ENCODE peak calls at places on chromosomes 16 and 17, in ten cellular contexts. One of them, this sample, is unnamed.

GRCh38 chr17:56571456-56571855 is 22.0 kb upstream of the NOG start:
- DNase-seq in progenitor cell of endocrine pancreas: no peak
- DNase-seq in colonic mucosa: no peak
- DNase-seq in CD4-positive, alpha-beta T cell: no peak
- DNase-seq in cardiac muscle cell: no peak
- DNase-seq in tibial artery: no peak
- DNase-seq in coronary artery: no peak
- DNase-seq in hepatocyte: no peak
- DNase-seq in foreskin fibroblast: no peak
- DNase-seq in keratinocyte: no peak
- DNase-seq in this sample: no peak

GRCh38 chr16:55965099-55965498 is 89.9 kb upstream of the CES5A start:
- DNase-seq in progenitor cell of endocrine pancreas: no peak
- DNase-seq in colonic mucosa: no peak
- DNase-seq in CD4-positive, alpha-beta T cell: no peak
- DNase-seq in cardiac muscle cell: no peak
- DNase-seq in tibial artery: no peak
- DNase-seq in coronary artery: no peak
- DNase-seq in hepatocyte: no peak
- DNase-seq in foreskin fibroblast: no peak
- DNase-seq in keratinocyte: no peak
- DNase-seq in this sample: no peak

GRCh38 chr17:75827291-75828050 is 16.7 kb downstream of the UNC13D start:
- DNase-seq in progenitor cell of endocrine pancreas: peak
- DNase-seq in colonic mucosa: peak
- DNase-seq in CD4-positive, alpha-beta T cell: peak
- DNase-seq in cardiac muscle cell: peak
- DNase-seq in tibial artery: peak
- DNase-seq in coronary artery: no peak
- DNase-seq in hepatocyte: peak
- DNase-seq in foreskin fibroblast: peak
- DNase-seq in keratinocyte: no peak
- DNase-seq in this sample: no peak

GRCh38 chr17:81082177-81083073 is 47.5 kb downstream of the BAIAP2 start:
- DNase-seq in progenitor cell of endocrine pancreas: no peak
- DNase-seq in colonic mucosa: no peak
- DNase-seq in CD4-positive, alpha-beta T cell: no peak
- DNase-seq in cardiac muscle cell: no peak
- DNase-seq in tibial artery: no peak
- DNase-seq in coronary artery: no peak
- DNase-seq in hepatocyte: no peak
- DNase-seq in foreskin fibroblast: peak
- DNase-seq in keratinocyte: no peak
- DNase-seq in this sample: no peak

GRCh38 chr16:73228649-73229048 is 180.7 kb upstream of the ZFHX3 start:
- DNase-seq in progenitor cell of endocrine pancreas: no peak
- DNase-seq in colonic mucosa: no peak
- DNase-seq in CD4-positive, alpha-beta T cell: no peak
- DNase-seq in cardiac muscle cell: no peak
- DNase-seq in tibial artery: no peak
- DNase-seq in coronary artery: no peak
- DNase-seq in hepatocyte: no peak
- DNase-seq in foreskin fibroblast: peak
- DNase-seq in keratinocyte: no peak
- DNase-seq in this sample: no peak

GRCh38 chr16:72963921-72964320 is 84.0 kb downstream of the ZFHX3 start:
- DNase-seq in progenitor cell of endocrine pancreas: no peak
- DNase-seq in colonic mucosa: no peak
- DNase-seq in CD4-positive, alpha-beta T cell: no peak
- DNase-seq in cardiac muscle cell: no peak
- DNase-seq in tibial artery: no peak
- DNase-seq in coronary artery: no peak
- DNase-seq in hepatocyte: no peak
- DNase-seq in foreskin fibroblast: peak
- DNase-seq in keratinocyte: no peak
- DNase-seq in this sample: no peak

GRCh38 chr16:72827907-72828306 is 220.0 kb downstream of the ZFHX3 start:
- DNase-seq in progenitor cell of endocrine pancreas: no peak
- DNase-seq in colonic mucosa: no peak
- DNase-seq in CD4-positive, alpha-beta T cell: no peak
- DNase-seq in cardiac muscle cell: no peak
- DNase-seq in tibial artery: no peak
- DNase-seq in coronary artery: no peak
- DNase-seq in hepatocyte: peak
- DNase-seq in foreskin fibroblast: no peak
- DNase-seq in keratinocyte: no peak
- DNase-seq in this sample: no peak

GRCh38 chr17:29791336-29791735 is 138.7 kb downstream of the SSH2 start:
- DNase-seq in progenitor cell of endocrine pancreas: no peak
- DNase-seq in colonic mucosa: no peak
- DNase-seq in CD4-positive, alpha-beta T cell: no peak
- DNase-seq in cardiac muscle cell: no peak
- DNase-seq in tibial artery: no peak
- DNase-seq in coronary artery: no peak
- DNase-seq in hepatocyte: no peak
- DNase-seq in foreskin fibroblast: no peak
- DNase-seq in keratinocyte: peak
- DNase-seq in this sample: no peak

GRCh38 chr17:81672504-81672903 is 6.0 kb downstream of the CCDC137 start:
- DNase-seq in progenitor cell of endocrine pancreas: no peak
- DNase-seq in colonic mucosa: no peak
- DNase-seq in CD4-positive, alpha-beta T cell: no peak
- DNase-seq in cardiac muscle cell: no peak
- DNase-seq in tibial artery: no peak
- DNase-seq in coronary artery: no peak
- DNase-seq in hepatocyte: no peak
- DNase-seq in foreskin fibroblast: no peak
- DNase-seq in keratinocyte: no peak
- DNase-seq in this sample: no peak

GRCh38 chr16:31138621-31139578 is 3.4 kb upstream of the PRSS8 start:
- DNase-seq in progenitor cell of endocrine pancreas: no peak
- DNase-seq in colonic mucosa: peak
- DNase-seq in CD4-positive, alpha-beta T cell: no peak
- DNase-seq in cardiac muscle cell: no peak
- DNase-seq in tibial artery: no peak
- DNase-seq in coronary artery: peak
- DNase-seq in hepatocyte: peak
- DNase-seq in foreskin fibroblast: peak
- DNase-seq in keratinocyte: peak
- DNase-seq in this sample: no peak

GRCh38 chr16:57266531-57267268 is 17.8 kb downstream of the PLLP start:
- DNase-seq in progenitor cell of endocrine pancreas: no peak
- DNase-seq in colonic mucosa: peak
- DNase-seq in CD4-positive, alpha-beta T cell: peak
- DNase-seq in cardiac muscle cell: no peak
- DNase-seq in tibial artery: no peak
- DNase-seq in coronary artery: no peak
- DNase-seq in hepatocyte: no peak
- DNase-seq in foreskin fibroblast: no peak
- DNase-seq in keratinocyte: no peak
- DNase-seq in this sample: no peak

GRCh38 chr17:1607971-1608320 is 20.7 kb downstream of the SLC43A2 start:
- DNase-seq in progenitor cell of endocrine pancreas: no peak
- DNase-seq in colonic mucosa: no peak
- DNase-seq in CD4-positive, alpha-beta T cell: no peak
- DNase-seq in cardiac muscle cell: no peak
- DNase-seq in tibial artery: no peak
- DNase-seq in coronary artery: no peak
- DNase-seq in hepatocyte: peak
- DNase-seq in foreskin fibroblast: no peak
- DNase-seq in keratinocyte: no peak
- DNase-seq in this sample: no peak

GRCh38 chr16:72044825-72045359 is 9.4 kb upstream of the HP start:
- DNase-seq in progenitor cell of endocrine pancreas: no peak
- DNase-seq in colonic mucosa: no peak
- DNase-seq in CD4-positive, alpha-beta T cell: no peak
- DNase-seq in cardiac muscle cell: no peak
- DNase-seq in tibial artery: no peak
- DNase-seq in coronary artery: no peak
- DNase-seq in hepatocyte: no peak
- DNase-seq in foreskin fibroblast: no peak
- DNase-seq in keratinocyte: no peak
- DNase-seq in this sample: no peak

GRCh38 chr17:77726549-77726957 is 231.9 kb upstream of the TNRC6C start:
- DNase-seq in progenitor cell of endocrine pancreas: no peak
- DNase-seq in colonic mucosa: peak
- DNase-seq in CD4-positive, alpha-beta T cell: no peak
- DNase-seq in cardiac muscle cell: no peak
- DNase-seq in tibial artery: no peak
- DNase-seq in coronary artery: peak
- DNase-seq in hepatocyte: no peak
- DNase-seq in foreskin fibroblast: no peak
- DNase-seq in keratinocyte: no peak
- DNase-seq in this sample: no peak

GRCh38 chr16:84115919-84116719 is 623 bp downstream of the MBTPS1 start:
- DNase-seq in progenitor cell of endocrine pancreas: no peak
- DNase-seq in colonic mucosa: peak
- DNase-seq in CD4-positive, alpha-beta T cell: peak
- DNase-seq in cardiac muscle cell: peak
- DNase-seq in tibial artery: no peak
- DNase-seq in coronary artery: no peak
- DNase-seq in hepatocyte: no peak
- DNase-seq in foreskin fibroblast: peak
- DNase-seq in keratinocyte: no peak
- DNase-seq in this sample: no peak
- TF ChIP-seq CTCF in progenitor cell of endocrine pancreas: peak
- TF ChIP-seq CTCF in colonic mucosa: peak
- TF ChIP-seq CTCF in CD4-positive, alpha-beta T cell: no peak
- TF ChIP-seq CTCF in cardiac muscle cell: no peak
- TF ChIP-seq CTCF in tibial artery: peak
- TF ChIP-seq CTCF in coronary artery: no peak
- TF ChIP-seq CTCF in hepatocyte: peak
- TF ChIP-seq CTCF in foreskin fibroblast: no peak
- TF ChIP-seq CTCF in keratinocyte: peak
- TF ChIP-seq CTCF in this sample: no peak

DNA sequence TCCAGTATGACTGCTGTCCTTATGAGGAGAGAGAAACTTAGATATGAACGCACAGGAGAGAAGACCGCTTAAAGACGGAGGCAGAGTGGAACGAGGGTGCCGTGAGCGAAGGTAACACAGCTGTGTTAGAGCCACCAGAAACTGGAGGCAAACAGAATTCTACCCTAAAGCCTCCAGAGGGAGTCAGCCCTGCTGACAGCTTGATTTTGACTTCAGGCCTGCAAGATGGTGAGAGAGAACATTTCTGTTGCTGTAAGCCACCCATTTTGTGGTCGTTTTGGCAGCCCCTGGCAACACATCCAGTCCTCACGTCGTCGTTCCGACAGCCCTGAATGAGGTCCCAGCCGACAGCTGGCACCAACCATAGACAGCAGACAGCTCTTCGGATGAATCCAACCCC is 2.8 kb upstream of the SPATA2L start:
- DNase-seq in progenitor cell of endocrine pancreas: no peak
- DNase-seq in colonic mucosa: no peak
- DNase-seq in CD4-positive, alpha-beta T cell: no peak
- DNase-seq in cardiac muscle cell: no peak
- DNase-seq in tibial artery: no peak
- DNase-seq in coronary artery: no peak
- DNase-seq in hepatocyte: no peak
- DNase-seq in foreskin fibroblast: peak
- DNase-seq in keratinocyte: no peak
- DNase-seq in this sample: no peak
- TF ChIP-seq CTCF in progenitor cell of endocrine pancreas: no peak
- TF ChIP-seq CTCF in colonic mucosa: no peak
- TF ChIP-seq CTCF in CD4-positive, alpha-beta T cell: no peak
- TF ChIP-seq CTCF in cardiac muscle cell: no peak
- TF ChIP-seq CTCF in tibial artery: no peak
- TF ChIP-seq CTCF in coronary artery: no peak
- TF ChIP-seq CTCF in hepatocyte: no peak
- TF ChIP-seq CTCF in foreskin fibroblast: no peak
- TF ChIP-seq CTCF in keratinocyte: no peak
- TF ChIP-seq CTCF in this sample: no peak

GRCh38 chr16:87186440-87186839 is 130.8 kb downstream of the C16orf95 start:
- DNase-seq in progenitor cell of endocrine pancreas: no peak
- DNase-seq in colonic mucosa: no peak
- DNase-seq in CD4-positive, alpha-beta T cell: no peak
- DNase-seq in cardiac muscle cell: no peak
- DNase-seq in tibial artery: no peak
- DNase-seq in coronary artery: no peak
- DNase-seq in hepatocyte: no peak
- DNase-seq in foreskin fibroblast: no peak
- DNase-seq in keratinocyte: no peak
- DNase-seq in this sample: no peak

GRCh38 chr16:87185983-87186382 is 131.2 kb downstream of the C16orf95 start:
- DNase-seq in progenitor cell of endocrine pancreas: no peak
- DNase-seq in colonic mucosa: no peak
- DNase-seq in CD4-positive, alpha-beta T cell: no peak
- DNase-seq in cardiac muscle cell: no peak
- DNase-seq in tibial artery: no peak
- DNase-seq in coronary artery: no peak
- DNase-seq in hepatocyte: no peak
- DNase-seq in foreskin fibroblast: no peak
- DNase-seq in keratinocyte: no peak
- DNase-seq in this sample: no peak

GRCh38 chr16:87183647-87184046 is 133.5 kb downstream of the C16orf95 start:
- DNase-seq in progenitor cell of endocrine pancreas: no peak
- DNase-seq in colonic mucosa: no peak
- DNase-seq in CD4-positive, alpha-beta T cell: no peak
- DNase-seq in cardiac muscle cell: no peak
- DNase-seq in tibial artery: no peak
- DNase-seq in coronary artery: no peak
- DNase-seq in hepatocyte: no peak
- DNase-seq in foreskin fibroblast: no peak
- DNase-seq in keratinocyte: no peak
- DNase-seq in this sample: no peak

GRCh38 chr16:87186876-87187533 is 130.2 kb downstream of the C16orf95 start:
- DNase-seq in progenitor cell of endocrine pancreas: no peak
- DNase-seq in colonic mucosa: no peak
- DNase-seq in CD4-positive, alpha-beta T cell: no peak
- DNase-seq in cardiac muscle cell: no peak
- DNase-seq in tibial artery: no peak
- DNase-seq in coronary artery: no peak
- DNase-seq in hepatocyte: no peak
- DNase-seq in foreskin fibroblast: no peak
- DNase-seq in keratinocyte: no peak
- DNase-seq in this sample: no peak

GRCh38 chr16:87185313-87185712 is 131.9 kb downstream of the C16orf95 start:
- DNase-seq in progenitor cell of endocrine pancreas: no peak
- DNase-seq in colonic mucosa: no peak
- DNase-seq in CD4-positive, alpha-beta T cell: no peak
- DNase-seq in cardiac muscle cell: no peak
- DNase-seq in tibial artery: no peak
- DNase-seq in coronary artery: no peak
- DNase-seq in hepatocyte: no peak
- DNase-seq in foreskin fibroblast: no peak
- DNase-seq in keratinocyte: no peak
- DNase-seq in this sample: no peak
- TF ChIP-seq CTCF in progenitor cell of endocrine pancreas: no peak
- TF ChIP-seq CTCF in colonic mucosa: no peak
- TF ChIP-seq CTCF in CD4-positive, alpha-beta T cell: no peak
- TF ChIP-seq CTCF in cardiac muscle cell: no peak
- TF ChIP-seq CTCF in tibial artery: no peak
- TF ChIP-seq CTCF in coronary artery: no peak
- TF ChIP-seq CTCF in hepatocyte: no peak
- TF ChIP-seq CTCF in foreskin fibroblast: no peak
- TF ChIP-seq CTCF in keratinocyte: no peak
- TF ChIP-seq CTCF in this sample: peak

DNA sequence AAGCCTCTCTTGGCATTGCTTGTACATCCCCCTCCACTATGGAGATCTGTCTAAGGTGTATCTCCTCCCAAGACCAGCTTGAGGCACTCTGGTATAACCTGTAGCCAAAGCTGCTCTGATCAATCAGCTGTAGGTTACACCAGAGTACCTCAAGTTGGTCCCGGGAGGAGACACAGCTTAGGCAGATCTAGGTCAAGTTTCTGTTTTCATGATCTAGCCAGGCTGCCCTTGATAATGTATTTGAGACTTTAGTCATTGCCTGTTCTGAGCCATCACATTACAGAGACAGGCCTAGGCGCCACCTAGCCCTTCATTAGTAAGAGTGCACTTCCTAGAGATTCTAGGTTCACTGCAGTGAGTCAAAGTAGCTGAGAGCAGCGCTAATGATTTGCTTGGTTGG is 31.4 kb downstream of the ASGR1 start:
- DNase-seq in progenitor cell of endocrine pancreas: no peak
- DNase-seq in colonic mucosa: no peak
- DNase-seq in CD4-positive, alpha-beta T cell: no peak
- DNase-seq in cardiac muscle cell: no peak
- DNase-seq in tibial artery: no peak
- DNase-seq in coronary artery: no peak
- DNase-seq in hepatocyte: no peak
- DNase-seq in foreskin fibroblast: no peak
- DNase-seq in keratinocyte: no peak
- DNase-seq in this sample: no peak
- TF ChIP-seq CTCF in progenitor cell of endocrine pancreas: no peak
- TF ChIP-seq CTCF in colonic mucosa: no peak
- TF ChIP-seq CTCF in CD4-positive, alpha-beta T cell: no peak
- TF ChIP-seq CTCF in cardiac muscle cell: no peak
- TF ChIP-seq CTCF in tibial artery: no peak
- TF ChIP-seq CTCF in coronary artery: no peak
- TF ChIP-seq CTCF in hepatocyte: no peak
- TF ChIP-seq CTCF in foreskin fibroblast: no peak
- TF ChIP-seq CTCF in keratinocyte: peak
- TF ChIP-seq CTCF in this sample: no peak

This sample was measured in AG09319.